ENCODE peak calls at places on chromosomes 1 and 21, in four cellular contexts. One of them, this sample, is unnamed.
A peak's percentile ranks its signal among the peaks of the same experiment; 100 is the strongest.

GRCh38 chr1:226609836-226610455 is 61.4 kb downstream of the STUM start:
- DNase-seq in HepG2: no peak
- DNase-seq in K562: no peak
- DNase-seq in GM12878: no peak
- DNase-seq in this sample: no peak

GRCh38 chr1:180937012-180937372 is 24.3 kb downstream of the KIAA1614 start:
- DNase-seq in HepG2: no peak
- DNase-seq in K562: no peak
- DNase-seq in GM12878: no peak
- DNase-seq in this sample: no peak

GRCh38 chr1:225228871-225229303 is 199.0 kb downstream of the LBR start:
- DNase-seq in HepG2: peak; percentile 90
- DNase-seq in K562: no peak
- DNase-seq in GM12878: no peak
- DNase-seq in this sample: no peak

GRCh38 chr1:210754931-210755670 is 378.8 kb downstream of the KCNH1 start:
- DNase-seq in HepG2: no peak
- DNase-seq in K562: no peak
- DNase-seq in GM12878: no peak
- DNase-seq in this sample: no peak

GRCh38 chr1:228174482-228175315 is 9.1 kb downstream of the IBA57 start:
- DNase-seq in HepG2: no peak
- DNase-seq in K562: peak; percentile 95
- DNase-seq in GM12878: no peak
- DNase-seq in this sample: peak; percentile 62

GRCh38 chr1:116806671-116807070 is 52.4 kb downstream of the CD2 start:
- DNase-seq in HepG2: no peak
- DNase-seq in K562: no peak
- DNase-seq in GM12878: no peak
- DNase-seq in this sample: no peak

GRCh38 chr1:248821641-248822040 is 4.1 kb downstream of the SH3BP5L start:
- DNase-seq in HepG2: no peak
- DNase-seq in K562: no peak
- DNase-seq in GM12878: no peak
- DNase-seq in this sample: no peak

GRCh38 chr1:3393024-3393986 is 61.2 kb upstream of the ARHGEF16 start:
- DNase-seq in HepG2: no peak
- DNase-seq in K562: no peak
- DNase-seq in GM12878: no peak
- DNase-seq in this sample: peak; percentile 47

GRCh38 chr1:232764458-232765231 is 40.6 kb upstream of the MAP10 start:
- DNase-seq in HepG2: no peak
- DNase-seq in K562: no peak
- DNase-seq in GM12878: no peak
- DNase-seq in this sample: no peak

GRCh38 chr1:21586926-21587601 is 77.8 kb downstream of the ALPL start:
- DNase-seq in HepG2: peak; percentile 69
- DNase-seq in K562: peak; percentile 90
- DNase-seq in GM12878: no peak
- DNase-seq in this sample: peak; percentile 40

DNA sequence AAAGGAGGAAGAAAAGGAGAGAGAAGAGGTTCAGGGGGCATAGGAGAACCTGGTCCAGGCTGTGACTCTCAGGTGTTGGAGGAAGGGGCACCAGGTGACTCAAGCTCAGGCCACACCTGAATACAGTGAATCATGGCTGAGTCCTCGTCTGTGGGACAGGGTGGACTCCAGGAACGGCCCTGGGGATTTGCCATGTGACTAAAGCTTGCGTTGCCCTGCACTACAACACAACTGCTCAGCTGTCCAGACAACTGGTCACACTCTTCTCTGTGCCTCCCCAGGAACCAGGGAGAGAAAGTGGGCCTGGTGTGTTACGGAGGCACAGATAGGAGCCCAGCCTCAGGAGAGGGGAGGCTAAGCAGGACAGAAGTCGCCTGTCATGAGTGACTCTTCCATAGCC is 3.6 kb upstream of the LAMB3 start:
- DNase-seq in HepG2: no peak
- DNase-seq in K562: no peak
- DNase-seq in GM12878: no peak
- DNase-seq in this sample: no peak
- TF ChIP-seq ATF2 in HepG2: no peak
- TF ChIP-seq ATF2 in K562: no peak
- TF ChIP-seq ATF2 in GM12878: no peak
- TF ChIP-seq ATF2 in this sample: no peak

DNA sequence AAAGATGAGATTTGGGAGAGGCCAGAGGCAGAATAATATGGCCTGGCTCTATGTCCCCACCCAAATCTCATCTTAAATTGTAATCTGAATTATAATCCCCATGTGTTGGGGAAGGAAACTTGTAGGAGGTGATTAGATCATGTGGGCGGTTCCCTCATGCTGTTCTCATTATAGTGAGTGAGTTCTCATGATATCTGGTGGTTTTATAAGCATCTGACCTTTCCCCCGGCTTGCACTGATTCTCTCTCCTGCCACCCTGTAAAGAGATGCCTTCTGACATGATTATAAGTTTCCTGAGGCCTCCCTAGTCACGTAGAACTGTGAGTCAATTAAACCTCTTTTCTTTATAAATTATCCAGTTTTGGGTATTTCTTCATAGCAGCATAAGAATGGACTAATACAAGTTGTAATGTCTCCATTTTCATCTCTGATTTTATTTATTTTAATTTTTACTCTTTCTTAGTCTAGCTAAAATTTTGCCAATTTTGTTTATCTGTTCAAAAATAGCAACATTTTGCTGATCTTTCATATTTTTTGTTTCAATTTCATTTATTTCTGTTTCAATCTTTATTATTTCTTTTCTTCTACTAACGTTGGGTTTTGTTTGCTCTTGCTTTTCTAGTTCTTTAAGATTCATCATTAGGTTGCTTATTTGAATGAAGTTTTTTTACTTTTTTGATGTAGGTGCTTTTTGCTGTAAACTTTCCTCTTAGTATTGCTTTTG is 67.0 kb upstream of the ZRANB2 start:
- DNase-seq in HepG2: no peak
- DNase-seq in K562: no peak
- DNase-seq in GM12878: no peak
- DNase-seq in this sample: no peak
- TF ChIP-seq TCF7 in HepG2: no peak
- TF ChIP-seq TCF7 in K562: no peak
- TF ChIP-seq TCF7 in GM12878: no peak
- TF ChIP-seq TCF7 in this sample: no peak

GRCh38 chr21:21851205-21851604 is 853.0 kb downstream of the NCAM2 start:
- DNase-seq in HepG2: no peak
- DNase-seq in K562: no peak
- DNase-seq in GM12878: no peak
- DNase-seq in this sample: no peak

GRCh38 chr21:21845901-21846396 is 847.7 kb downstream of the NCAM2 start:
- DNase-seq in HepG2: no peak
- DNase-seq in K562: no peak
- DNase-seq in GM12878: no peak
- DNase-seq in this sample: no peak

DNA sequence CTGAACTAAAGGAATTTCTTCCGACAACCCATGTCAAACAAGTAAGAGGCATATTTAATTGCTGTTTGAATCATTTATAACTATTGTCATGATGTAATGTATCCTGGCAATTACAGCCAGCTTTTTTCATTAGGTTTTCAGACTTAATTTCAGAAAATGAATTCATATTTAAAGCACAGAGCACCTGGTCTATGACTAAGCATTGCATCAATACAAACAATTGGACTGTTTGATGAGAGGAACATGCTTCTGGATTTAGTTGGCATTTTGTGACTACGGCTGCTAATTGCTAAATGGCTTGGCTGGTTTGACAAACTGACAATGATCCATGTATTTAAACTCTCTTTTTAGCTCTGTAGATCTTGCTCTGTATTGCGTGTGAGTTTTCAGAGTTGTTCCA is 853.4 kb downstream of the NCAM2 start:
- DNase-seq in HepG2: no peak
- DNase-seq in K562: no peak
- DNase-seq in GM12878: no peak
- DNase-seq in this sample: no peak
- TF ChIP-seq ATF2 in HepG2: no peak
- TF ChIP-seq ATF2 in K562: no peak
- TF ChIP-seq ATF2 in GM12878: no peak
- TF ChIP-seq ATF2 in this sample: no peak

GRCh38 chr1:184974837-184975115 is 468 bp upstream of the NIBAN1 start:
- DNase-seq in HepG2: no peak
- DNase-seq in K562: no peak
- DNase-seq in GM12878: no peak
- DNase-seq in this sample: no peak

GRCh38 chr1:184975208-184975875 is 1.0 kb upstream of the NIBAN1 start:
- DNase-seq in HepG2: peak; percentile 47
- DNase-seq in K562: no peak
- DNase-seq in GM12878: no peak
- DNase-seq in this sample: no peak

GRCh38 chr1:184973308-184974085 is 811 bp downstream of the NIBAN1 start:
- DNase-seq in HepG2: no peak
- DNase-seq in K562: peak; percentile 28
- DNase-seq in GM12878: peak; percentile 56
- DNase-seq in this sample: peak; percentile 55

GRCh38 chr1:184972281-184973055 is 1.8 kb downstream of the NIBAN1 start:
- DNase-seq in HepG2: no peak
- DNase-seq in K562: no peak
- DNase-seq in GM12878: no peak
- DNase-seq in this sample: no peak

DNA sequence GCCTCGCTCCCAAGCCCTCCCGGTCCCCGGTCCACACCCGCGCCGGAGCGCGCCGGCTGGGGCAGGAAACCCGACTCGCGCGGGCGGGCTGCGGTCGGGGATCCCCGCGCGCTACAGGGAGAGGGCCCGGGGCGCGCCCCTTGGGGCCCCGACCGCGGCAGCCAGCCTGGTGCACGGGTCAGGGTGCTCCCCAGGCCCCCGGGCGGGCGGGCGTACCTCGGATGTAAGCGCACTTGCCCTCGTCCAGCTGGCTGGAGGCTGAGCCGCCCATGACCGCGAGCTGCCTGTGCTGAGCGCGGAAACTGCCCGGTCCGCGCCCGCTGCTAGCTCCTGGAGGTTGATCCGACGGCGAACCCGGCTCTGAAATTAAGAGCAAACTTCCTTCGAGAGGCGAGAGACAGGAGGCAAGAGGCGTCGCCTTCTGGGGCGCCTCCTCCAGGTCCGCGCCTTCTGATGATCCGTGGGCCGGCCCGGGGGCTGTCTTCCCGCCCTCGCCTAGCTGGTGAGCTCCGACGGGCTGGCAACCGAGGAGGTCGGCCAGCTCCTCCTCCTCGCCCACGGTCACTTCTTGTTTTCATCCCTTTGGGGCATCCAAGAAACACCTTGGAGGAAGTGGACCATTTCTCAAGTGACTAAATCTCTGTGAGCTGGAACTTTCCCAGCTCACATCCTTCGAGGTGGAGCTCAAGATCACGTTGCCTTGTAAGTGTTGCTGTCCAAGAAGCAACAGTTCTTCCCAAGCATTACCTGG is at the start of gene NIBAN1:
- DNase-seq in HepG2: no peak
- DNase-seq in K562: peak; percentile 61
- DNase-seq in GM12878: no peak
- DNase-seq in this sample: peak; percentile 67
- TF ChIP-seq TCF7 in HepG2: no peak
- TF ChIP-seq TCF7 in K562: no peak
- TF ChIP-seq TCF7 in GM12878: no peak
- TF ChIP-seq TCF7 in this sample: no peak

GRCh38 chr1:56516539-56517252 is 62.7 kb downstream of the PLPP3 start:
- DNase-seq in HepG2: no peak
- DNase-seq in K562: peak; percentile 45
- DNase-seq in GM12878: peak; percentile 43
- DNase-seq in this sample: no peak
- TF ChIP-seq ATF2 in HepG2: no peak
- TF ChIP-seq ATF2 in K562: no peak
- TF ChIP-seq ATF2 in GM12878: peak; percentile 19
- TF ChIP-seq ATF2 in this sample: no peak

GRCh38 chr1:7427901-7428300 is 343.2 kb upstream of the VAMP3 start:
- DNase-seq in HepG2: no peak
- DNase-seq in K562: no peak
- DNase-seq in GM12878: no peak
- DNase-seq in this sample: no peak
- TF ChIP-seq TCF7 in HepG2: no peak
- TF ChIP-seq TCF7 in K562: no peak
- TF ChIP-seq TCF7 in GM12878: no peak
- TF ChIP-seq TCF7 in this sample: no peak

GRCh38 chr1:64471724-64472276 is 1.9 kb downstream of the CACHD1 start:
- DNase-seq in HepG2: no peak
- DNase-seq in K562: no peak
- DNase-seq in GM12878: no peak
- DNase-seq in this sample: no peak
- TF ChIP-seq ATF2 in HepG2: no peak
- TF ChIP-seq ATF2 in K562: no peak
- TF ChIP-seq ATF2 in GM12878: no peak
- TF ChIP-seq ATF2 in this sample: no peak

GRCh38 chr1:18434041-18434440 is 46.7 kb upstream of the KLHDC7A start:
- DNase-seq in HepG2: no peak
- DNase-seq in K562: no peak
- DNase-seq in GM12878: no peak
- DNase-seq in this sample: no peak

GRCh38 chr1:18426580-18426979 is 54.1 kb upstream of the KLHDC7A start:
- DNase-seq in HepG2: no peak
- DNase-seq in K562: no peak
- DNase-seq in GM12878: no peak
- DNase-seq in this sample: no peak

GRCh38 chr1:18429654-18430053 is 51.1 kb upstream of the KLHDC7A start:
- DNase-seq in HepG2: no peak
- DNase-seq in K562: no peak
- DNase-seq in GM12878: no peak
- DNase-seq in this sample: no peak
- TF ChIP-seq TCF7 in HepG2: no peak
- TF ChIP-seq TCF7 in K562: no peak
- TF ChIP-seq TCF7 in GM12878: no peak
- TF ChIP-seq TCF7 in this sample: no peak